ENCODE peak calls at places on chromosomes 12 and 14, in ten cellular contexts. A, J, R, L, O, T, E, U, P and X are unnamed samples.

GRCh38 chr12:53344824-53345485 is 8.8 kb upstream of the SP7 start:
- DNase-seq in A (peak; percentile 63), J (peak; percentile 78), R (peak; percentile 76), L (peak; percentile 74), O (peak; percentile 84), T (peak; percentile 86), E (peak; percentile 44), U (peak; percentile 55), P (no peak), X (peak; percentile 85)

GRCh38 chr12:112183141-112183581 is 57.8 kb downstream of the TRAFD1 start:
- DNase-seq in A (peak; percentile 6), J (no peak), R (no peak), L (no peak), O (no peak), T (no peak), E (no peak), U (no peak), P (no peak), X (no peak)

GRCh38 chr12:3540387-3541320 is 49.7 kb downstream of the PRMT8 start:
- DNase-seq in A (no peak), J (no peak), R (no peak), L (no peak), O (no peak), T (no peak), E (no peak), U (no peak), P (no peak), X (no peak)

GRCh38 chr14:90535556-90535930 is 138.7 kb downstream of the CALM1 start:
- DNase-seq in A (no peak), J (no peak), R (no peak), L (no peak), O (no peak), T (no peak), E (no peak), U (no peak), P (no peak), X (no peak)

GRCh38 chr12:65099182-65099581 is 21.9 kb downstream of the WIF1 start:
- DNase-seq in A (no peak), J (no peak), R (no peak), L (no peak), O (no peak), T (no peak), E (no peak), U (no peak), P (no peak), X (no peak)

GRCh38 chr12:33223956-33224355 is 215.7 kb downstream of the SYT10 start:
- DNase-seq in A (no peak), J (no peak), R (no peak), L (no peak), O (no peak), T (no peak), E (no peak), U (no peak), P (no peak), X (no peak)

GRCh38 chr12:120759591-120760348 is 34.1 kb downstream of the ACADS start:
- DNase-seq in A (no peak), J (no peak), R (no peak), L (no peak), O (no peak), T (no peak), E (no peak), U (no peak), P (no peak), X (no peak)

GRCh38 chr14:71414631-71415403 is 507.6 kb downstream of the PCNX1 start:
- DNase-seq in A (no peak), J (no peak), R (no peak), L (no peak), O (no peak), T (peak; percentile 36), E (no peak), U (no peak), P (no peak), X (no peak)

GRCh38 chr12:56348776-56349175 is 10.1 kb downstream of the IL23A start:
- DNase-seq in A (no peak), J (no peak), R (no peak), L (no peak), O (no peak), T (no peak), E (no peak), U (no peak), P (no peak), X (no peak)
- H3K36me3 ChIP-seq in A (peaks cover 84% of the 10 kb centered on the region), J (peaks cover 10% of the 10 kb centered on the region), R (no peaks in the 10 kb centered on the region), L (peaks cover 98% of the 10 kb centered on the region), O (no peaks in the 10 kb centered on the region), T (peaks cover 91% of the 10 kb centered on the region), E (peaks cover 20% of the 10 kb centered on the region), U (peaks cover 48% of the 10 kb centered on the region), P (peaks cover 17% of the 10 kb centered on the region), X (peaks cover 99% of the 10 kb centered on the region)

GRCh38 chr14:45247427-45247826 is 5.6 kb downstream of the MIS18BP1 start:
- DNase-seq in A (no peak), J (no peak), R (no peak), L (no peak), O (no peak), T (no peak), E (no peak), U (no peak), P (no peak), X (no peak)

GRCh38 chr14:45249847-45250575 is 3.0 kb downstream of the MIS18BP1 start:
- DNase-seq in A (peak; percentile 66), J (no peak), R (peak; percentile 49), L (no peak), O (peak; percentile 25), T (peak; percentile 99), E (no peak), U (no peak), P (no peak), X (no peak)

GRCh38 chr14:45251912-45252311 is 1.1 kb downstream of the MIS18BP1 start:
- DNase-seq in A (no peak), J (no peak), R (no peak), L (no peak), O (no peak), T (peak; percentile 41), E (no peak), U (no peak), P (no peak), X (no peak)

GRCh38 chr14:45246633-45247173 is 6.3 kb downstream of the MIS18BP1 start:
- DNase-seq in A (no peak), J (no peak), R (no peak), L (no peak), O (no peak), T (no peak), E (no peak), U (no peak), P (no peak), X (no peak)

DNA sequence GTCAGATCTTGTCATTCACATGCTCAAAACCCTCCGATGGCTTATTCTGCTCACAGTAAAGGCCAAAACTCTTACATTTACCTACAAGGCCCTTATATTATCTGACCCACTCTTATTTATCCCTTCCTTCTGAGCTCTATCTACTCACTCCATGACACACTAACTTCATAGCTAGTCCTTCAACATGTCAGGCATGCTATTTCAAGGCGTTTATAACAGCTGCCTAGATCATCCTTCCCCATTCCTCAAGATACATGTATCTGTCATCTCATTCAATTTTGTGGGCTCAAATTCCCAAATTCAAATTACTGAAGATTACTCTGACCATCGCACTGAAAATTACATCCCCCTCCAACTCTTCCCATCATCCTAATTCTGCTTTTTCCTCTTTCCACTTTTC is 6.9 kb downstream of the MIS18BP1 start:
- DNase-seq in A (no peak), J (no peak), R (no peak), L (no peak), O (no peak), T (no peak), E (no peak), U (no peak), P (no peak), X (no peak)
- H3K36me3 ChIP-seq in A (no peaks in the 10 kb centered on the region), J (no peaks in the 10 kb centered on the region), R (no peaks in the 10 kb centered on the region), L (no peaks in the 10 kb centered on the region), O (no peaks in the 10 kb centered on the region), T (no peaks in the 10 kb centered on the region), E (no peaks in the 10 kb centered on the region), U (no peaks in the 10 kb centered on the region), P (peaks cover 16% of the 10 kb centered on the region), X (peaks cover 9% of the 10 kb centered on the region)

GRCh38 chr14:103507751-103508150 is 14.9 kb downstream of the CKB start:
- DNase-seq in A (no peak), J (no peak), R (no peak), L (no peak), O (no peak), T (no peak), E (no peak), U (no peak), P (no peak), X (no peak)

GRCh38 chr14:103501921-103502669 is 20.5 kb downstream of the CKB start:
- DNase-seq in A (no peak), J (no peak), R (no peak), L (no peak), O (peak; percentile 9), T (no peak), E (no peak), U (no peak), P (no peak), X (no peak)

GRCh38 chr14:103502877-103503276 is 19.8 kb downstream of the CKB start:
- DNase-seq in A (no peak), J (no peak), R (peak; percentile 13), L (no peak), O (peak; percentile 4), T (no peak), E (no peak), U (no peak), P (no peak), X (no peak)

GRCh38 chr14:103503296-103503695 is 19.3 kb downstream of the CKB start:
- DNase-seq in A (no peak), J (no peak), R (peak; percentile 12), L (no peak), O (peak; percentile 6), T (no peak), E (no peak), U (no peak), P (no peak), X (no peak)

DNA sequence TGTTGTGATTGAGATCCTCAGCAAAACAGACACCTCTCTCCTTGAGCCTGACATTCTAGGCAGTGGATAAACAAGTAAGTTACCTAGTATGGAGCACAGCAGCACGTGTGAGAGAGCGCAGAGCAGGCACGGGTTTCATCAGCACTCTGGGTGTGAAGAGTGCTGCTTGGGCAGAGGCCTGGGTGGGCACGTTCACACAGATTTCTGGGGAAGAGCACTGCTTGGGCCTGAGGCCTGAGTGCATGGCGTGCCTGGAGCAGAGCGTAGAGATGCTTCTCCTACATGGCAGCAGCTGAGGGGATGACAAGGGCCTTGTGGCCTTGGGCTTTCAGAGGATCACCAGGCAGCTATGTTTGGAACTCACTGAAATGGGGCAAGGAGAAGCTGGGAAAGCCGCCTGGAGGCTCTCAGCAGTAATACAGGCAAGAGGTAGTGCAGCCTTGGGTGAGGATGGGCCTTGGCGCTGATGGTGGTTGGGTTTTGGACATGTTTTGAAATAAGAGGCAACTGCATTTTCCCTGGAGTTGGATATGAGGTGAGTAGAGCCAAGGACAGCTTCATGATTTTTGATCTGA is 17.6 kb downstream of the CKB start:
- DNase-seq in A (no peak), J (no peak), R (peak; percentile 16), L (peak; percentile 15), O (peak; percentile 8), T (peak; percentile 22), E (no peak), U (no peak), P (no peak), X (no peak)
- H3K36me3 ChIP-seq in A (peaks cover 69% of the 10 kb centered on the region), J (peaks cover 8% of the 10 kb centered on the region), R (no peaks in the 10 kb centered on the region), L (peaks cover 94% of the 10 kb centered on the region), O (no peaks in the 10 kb centered on the region), T (peaks cover 93% of the 10 kb centered on the region), E (peaks cover 9% of the 10 kb centered on the region), U (peaks cover 37% of the 10 kb centered on the region), P (peaks cover 33% of the 10 kb centered on the region), X (peaks cover 73% of the 10 kb centered on the region)

DNA sequence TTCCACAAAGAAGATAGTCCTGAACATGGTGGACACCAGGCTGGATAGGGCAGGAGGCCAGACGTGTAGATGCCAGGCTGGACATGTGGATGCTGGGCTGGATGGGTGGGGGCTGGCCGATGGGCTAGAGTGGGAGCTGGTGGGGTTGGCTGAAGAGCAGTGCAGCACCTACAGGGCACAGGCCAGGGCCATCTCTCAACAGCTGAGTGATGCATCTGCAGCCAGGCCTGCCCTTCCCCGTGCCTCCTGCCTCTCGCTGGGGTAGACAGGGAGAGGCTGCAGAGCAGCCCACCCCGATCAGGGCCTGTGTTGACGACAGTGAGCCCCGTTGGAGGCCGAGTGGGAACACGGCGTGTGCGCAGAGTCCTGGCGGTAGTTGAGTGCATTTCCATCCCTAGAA is 39.3 kb downstream of the EP400 start:
- DNase-seq in A (no peak), J (no peak), R (peak; percentile 12), L (no peak), O (no peak), T (no peak), E (no peak), U (no peak), P (no peak), X (no peak)
- H3K36me3 ChIP-seq in A (peaks cover 35% of the 10 kb centered on the region), J (peaks cover 4% of the 10 kb centered on the region), R (no peaks in the 10 kb centered on the region), L (peaks cover 100% of the 10 kb centered on the region), O (no peaks in the 10 kb centered on the region), T (peaks cover 91% of the 10 kb centered on the region), E (peaks cover 8% of the 10 kb centered on the region), U (peaks cover 78% of the 10 kb centered on the region), P (peaks cover 42% of the 10 kb centered on the region), X (peaks cover 92% of the 10 kb centered on the region)